ENCODE peak calls at places on chromosome 2, in four cellular contexts. S is foreskin fibroblast, M is T-helper 2 cell, H is GDM1. G is an unnamed sample.

GRCh38 chr2:17166506-17166905 is 351.7 kb downstream of the RAD51AP2 start:
- DNase-seq in S (peak; percentile 6), M (no peak), H (no peak), G (no peak)

GRCh38 chr2:143600136-143600535 is 470.9 kb downstream of the ARHGAP15 start:
- DNase-seq in H (no peak), S (no peak), M (no peak), G (no peak)

GRCh38 chr2:201882353-201883095 is 76.2 kb downstream of the CDK15 start:
- DNase-seq in H (peak; percentile 37), M (no peak), S (peak; percentile 51), G (peak; percentile 42)

GRCh38 chr2:209334188-209335017 is 89.4 kb upstream of the MAP2 start:
- DNase-seq in H (peak; percentile 5), S (peak; percentile 23), M (no peak), G (peak; percentile 40)

GRCh38 chr2:234496835-234497591 is at the start of gene ARL4C:
- DNase-seq in M (peak; percentile 61), H (no peak), S (peak; percentile 76), G (peak; percentile 81)

GRCh38 chr2:178914259-178914849 is 107.1 kb upstream of the TTN start:
- DNase-seq in S (peak; percentile 67), H (peak; percentile 60), M (peak; percentile 54), G (peak; percentile 80)

GRCh38 chr2:194363295-194363694 is 1293.7 kb upstream of the SLC39A10 start:
- DNase-seq in S (no peak), M (no peak), H (no peak), G (no peak)

GRCh38 chr2:7795358-7796199 is 878.4 kb downstream of the RNF144A start:
- DNase-seq in S (no peak), M (no peak), H (peak; percentile 4), G (no peak)

GRCh38 chr2:58680938-58681337 is 439.8 kb upstream of the FANCL start:
- DNase-seq in S (no peak), M (no peak), H (no peak), G (no peak)

G was measured in H9.